ENCODE peak calls at places on chromosomes 7 and 10, in seven cellular contexts. Y is GM12878, M is mammary epithelial cell, G is hepatocyte, I is PC-3, L is neural progenitor cell, X is H9. P is an unnamed sample.

GRCh38 chr7:79911420-79911819 is 223.2 kb upstream of the GNAI1 start:
- DNase-seq in X (no peak), L (no peak), M (no peak), I (no peak), G (no peak), Y (no peak), P (no peak)

GRCh38 chr10:86013568-86013967 is 353.0 kb downstream of the GRID1 start:
- DNase-seq in G (no peak), I (no peak), X (no peak), M (no peak), Y (no peak), L (no peak), P (no peak)

GRCh38 chr7:51220226-51220625 is 96.4 kb downstream of the COBL start:
- DNase-seq in Y (no peak), M (no peak), X (no peak), L (no peak), I (no peak), G (no peak), P (no peak)

GRCh38 chr7:23002698-23003097 is 11.2 kb downstream of the HYCC1 start:
- DNase-seq in Y (no peak), M (no peak), G (no peak), I (no peak), X (no peak), L (no peak), P (no peak)

GRCh38 chr7:76507723-76508406 is 2.5 kb upstream of the UPK3B start:
- DNase-seq in M (peak; percentile 23), G (peak; percentile 1), X (peak; percentile 11), I (no peak), Y (no peak), L (peak; percentile 1), P (no peak)

GRCh38 chr7:55567495-55568070 is 4.7 kb downstream of the VOPP1 start:
- DNase-seq in G (no peak), I (no peak), X (no peak), M (no peak), Y (no peak), L (no peak), P (no peak)

GRCh38 chr7:21253740-21254687 is 173.9 kb upstream of the SP4 start:
- DNase-seq in G (peak; percentile 87), L (peak; percentile 91), M (peak; percentile 52), Y (no peak), X (peak; percentile 77), I (peak; percentile 79), P (peak; percentile 91)

GRCh38 chr10:79066460-79067240 is 2.1 kb upstream of the ZMIZ1 start:
- DNase-seq in I (peak; percentile 94), G (peak; percentile 73), L (peak; percentile 40), M (peak; percentile 35), X (peak; percentile 69), Y (no peak), P (peak; percentile 88)

GRCh38 chr7:2450198-2451107 is 25.7 kb downstream of the GRIFIN start:
- DNase-seq in X (no peak), I (no peak), Y (no peak), L (no peak), M (no peak), G (no peak), P (no peak)

GRCh38 chr7:6443372-6443941 is 4.3 kb downstream of the DAGLB start:
- DNase-seq in Y (no peak), L (no peak), G (peak; percentile 24), M (peak; percentile 69), I (peak; percentile 91), X (no peak), P (peak; percentile 71)

GRCh38 chr7:129688503-129689222 is 77.1 kb downstream of the NRF1 start:
- DNase-seq in G (no peak), X (no peak), M (no peak), I (no peak), L (no peak), Y (no peak), P (no peak)

GRCh38 chr7:90727412-90727811 is 131.3 kb downstream of the CDK14 start:
- DNase-seq in X (no peak), I (no peak), Y (no peak), M (no peak), L (no peak), G (no peak), P (no peak)
- H3K79me2 ChIP-seq in X (peaks cover 2% of the 10 kb centered on the region), I (no peaks in the 10 kb centered on the region), Y (peaks cover 18% of the 10 kb centered on the region), M (peaks cover 14% of the 10 kb centered on the region), L (peaks cover 72% of the 10 kb centered on the region), G (peaks cover 62% of the 10 kb centered on the region), P (no peaks in the 10 kb centered on the region)

GRCh38 chr7:122886357-122887081 is at the start of gene CADPS2:
- DNase-seq in L (peak; percentile 92), G (peak; percentile 94), M (peak; percentile 87), I (peak; percentile 71), Y (no peak), X (peak; percentile 83), P (peak; percentile 90)
- H3K79me2 ChIP-seq in L (no peaks in the 10 kb centered on the region), G (peaks cover 34% of the 10 kb centered on the region), M (no peaks in the 10 kb centered on the region), I (no peaks in the 10 kb centered on the region), Y (no peaks in the 10 kb centered on the region), X (no peaks in the 10 kb centered on the region), P (no peaks in the 10 kb centered on the region)

GRCh38 chr10:92855560-92855959 is 7.2 kb downstream of the EXOC6 start:
- DNase-seq in G (no peak), X (no peak), Y (no peak), M (no peak), I (no peak), L (no peak), P (no peak)
- H3K79me2 ChIP-seq in G (peaks cover 51% of the 10 kb centered on the region), X (no peaks in the 10 kb centered on the region), Y (no peaks in the 10 kb centered on the region), M (no peaks in the 10 kb centered on the region), I (peaks cover 40% of the 10 kb centered on the region), L (peaks cover 37% of the 10 kb centered on the region), P (no peaks in the 10 kb centered on the region)

DNA sequence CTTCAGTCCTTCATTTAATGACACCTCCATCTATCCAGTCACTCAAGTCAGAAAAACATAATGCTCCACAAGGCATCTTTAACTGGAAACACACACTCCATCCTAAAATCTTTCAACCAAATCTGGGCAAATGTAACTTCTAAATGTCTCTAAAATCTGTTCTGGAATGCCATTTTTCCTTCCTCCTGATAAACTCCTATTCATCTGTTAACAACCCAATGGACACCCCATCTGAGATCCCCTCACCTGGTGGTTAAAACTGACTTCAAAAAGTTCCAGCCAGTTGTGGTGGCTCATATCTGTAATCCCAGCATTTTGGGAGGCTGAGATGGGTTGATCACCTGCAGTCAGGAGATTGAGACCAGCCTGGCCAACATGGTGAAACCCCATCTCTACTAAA is 78.7 kb downstream of the ARHGAP21 start:
- DNase-seq in I (no peak), M (no peak), G (no peak), Y (no peak), X (no peak), L (no peak), P (no peak)
- H3K79me2 ChIP-seq in I (peaks cover 7% of the 10 kb centered on the region), M (peaks cover 83% of the 10 kb centered on the region), G (peaks cover 45% of the 10 kb centered on the region), Y (no peaks in the 10 kb centered on the region), X (no peaks in the 10 kb centered on the region), L (no peaks in the 10 kb centered on the region), P (no peaks in the 10 kb centered on the region)

DNA sequence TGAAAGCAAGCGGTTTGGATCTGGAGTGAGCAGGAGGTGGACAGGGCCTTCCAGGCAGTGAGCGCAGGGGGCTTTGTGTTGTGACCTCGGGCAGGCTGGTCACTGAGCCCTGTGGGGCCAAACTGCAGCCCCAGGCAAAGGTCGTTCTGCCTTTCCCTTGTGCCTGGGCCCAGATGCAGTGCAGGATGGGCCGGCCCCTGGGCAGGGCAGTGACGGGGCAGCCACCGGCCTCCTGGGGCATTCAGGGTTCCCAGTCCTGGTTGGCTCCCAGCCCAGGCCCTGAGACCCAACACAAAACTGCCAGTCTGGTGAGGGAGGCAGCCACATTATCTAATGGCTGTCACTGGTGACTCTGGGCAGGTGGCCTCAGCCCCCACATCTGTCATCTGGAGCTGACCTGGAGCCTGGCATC is 7.1 kb downstream of the ARPC1B start:
- DNase-seq in Y (no peak), L (no peak), G (no peak), X (no peak), I (no peak), M (no peak), P (no peak)
- H3K79me2 ChIP-seq in Y (peaks cover 64% of the 10 kb centered on the region), L (no peaks in the 10 kb centered on the region), G (peaks cover 34% of the 10 kb centered on the region), X (no peaks in the 10 kb centered on the region), I (peaks cover 49% of the 10 kb centered on the region), M (peaks cover 78% of the 10 kb centered on the region), P (peaks cover 11% of the 10 kb centered on the region)

P was measured in mesendoderm.